ENCODE peak calls at places on chromosome 16, in eight cellular contexts. One of them, this sample, is unnamed.

GRCh38 chr16:57373117-57373947 is 1.0 kb downstream of the CX3CL1 start:
- DNase-seq in GM12878: no peak
- DNase-seq in HCT116: no peak
- DNase-seq in endothelial cell of umbilical vein: no peak
- DNase-seq in transverse colon: no peak
- DNase-seq in stomach: no peak
- DNase-seq in GM23338: no peak
- DNase-seq in HepG2: peak
- DNase-seq in this sample: no peak

GRCh38 chr16:67528222-67528869 is at the start of gene RIPOR1:
- DNase-seq in HepG2: peak
- DNase-seq in GM23338: peak
- DNase-seq in transverse colon: peak
- DNase-seq in HCT116: no peak
- DNase-seq in stomach: peak
- DNase-seq in endothelial cell of umbilical vein: peak
- DNase-seq in GM12878: no peak
- DNase-seq in this sample: no peak

GRCh38 chr16:64417711-64418227 is 704.1 kb downstream of the CDH11 start:
- DNase-seq in GM23338: no peak
- DNase-seq in HCT116: no peak
- DNase-seq in stomach: no peak
- DNase-seq in transverse colon: no peak
- DNase-seq in HepG2: no peak
- DNase-seq in endothelial cell of umbilical vein: peak
- DNase-seq in GM12878: no peak
- DNase-seq in this sample: no peak

GRCh38 chr16:55622930-55623561 is 32.7 kb upstream of the SLC6A2 start:
- DNase-seq in HepG2: peak
- DNase-seq in stomach: no peak
- DNase-seq in GM12878: no peak
- DNase-seq in HCT116: peak
- DNase-seq in transverse colon: no peak
- DNase-seq in GM23338: peak
- DNase-seq in endothelial cell of umbilical vein: no peak
- DNase-seq in this sample: no peak

GRCh38 chr16:13093676-13094075 is 192.3 kb downstream of the SHISA9 start:
- DNase-seq in stomach: no peak
- DNase-seq in endothelial cell of umbilical vein: no peak
- DNase-seq in HepG2: no peak
- DNase-seq in HCT116: no peak
- DNase-seq in transverse colon: no peak
- DNase-seq in GM12878: no peak
- DNase-seq in GM23338: peak
- DNase-seq in this sample: no peak

GRCh38 chr16:85649978-85650863 is 37.1 kb downstream of the GSE1 start:
- DNase-seq in endothelial cell of umbilical vein: no peak
- DNase-seq in transverse colon: no peak
- DNase-seq in GM23338: no peak
- DNase-seq in stomach: no peak
- DNase-seq in HCT116: no peak
- DNase-seq in GM12878: no peak
- DNase-seq in HepG2: no peak
- DNase-seq in this sample: no peak

GRCh38 chr16:85416267-85417109 is 196.6 kb upstream of the GSE1 start:
- DNase-seq in GM12878: no peak
- DNase-seq in GM23338: peak
- DNase-seq in endothelial cell of umbilical vein: no peak
- DNase-seq in HCT116: peak
- DNase-seq in HepG2: peak
- DNase-seq in stomach: peak
- DNase-seq in transverse colon: peak
- DNase-seq in this sample: peak

GRCh38 chr16:57138281-57138935 is 46.0 kb downstream of the CPNE2 start:
- DNase-seq in HepG2: no peak
- DNase-seq in transverse colon: no peak
- DNase-seq in HCT116: no peak
- DNase-seq in GM23338: no peak
- DNase-seq in endothelial cell of umbilical vein: no peak
- DNase-seq in GM12878: no peak
- DNase-seq in stomach: no peak
- DNase-seq in this sample: no peak

GRCh38 chr16:54291981-54292487 is 5.4 kb upstream of the IRX3 start:
- DNase-seq in GM12878: no peak
- DNase-seq in stomach: no peak
- DNase-seq in HepG2: no peak
- DNase-seq in GM23338: peak
- DNase-seq in endothelial cell of umbilical vein: no peak
- DNase-seq in HCT116: no peak
- DNase-seq in transverse colon: no peak
- DNase-seq in this sample: no peak

GRCh38 chr16:54289242-54290051 is 2.9 kb upstream of the IRX3 start:
- DNase-seq in GM12878: no peak
- DNase-seq in stomach: no peak
- DNase-seq in GM23338: peak
- DNase-seq in endothelial cell of umbilical vein: no peak
- DNase-seq in HepG2: no peak
- DNase-seq in transverse colon: no peak
- DNase-seq in HCT116: no peak
- DNase-seq in this sample: no peak

GRCh38 chr16:54288592-54289241 is 2.1 kb upstream of the IRX3 start:
- DNase-seq in transverse colon: no peak
- DNase-seq in endothelial cell of umbilical vein: no peak
- DNase-seq in HepG2: no peak
- DNase-seq in stomach: no peak
- DNase-seq in GM12878: no peak
- DNase-seq in GM23338: peak
- DNase-seq in HCT116: no peak
- DNase-seq in this sample: no peak

GRCh38 chr16:54291107-54291980 is 4.8 kb upstream of the IRX3 start:
- DNase-seq in stomach: no peak
- DNase-seq in HepG2: no peak
- DNase-seq in GM12878: no peak
- DNase-seq in endothelial cell of umbilical vein: no peak
- DNase-seq in transverse colon: no peak
- DNase-seq in HCT116: no peak
- DNase-seq in GM23338: peak
- DNase-seq in this sample: no peak

GRCh38 chr16:54290203-54291106 is 3.9 kb upstream of the IRX3 start:
- DNase-seq in endothelial cell of umbilical vein: no peak
- DNase-seq in transverse colon: no peak
- DNase-seq in HepG2: no peak
- DNase-seq in stomach: no peak
- DNase-seq in GM23338: peak
- DNase-seq in HCT116: no peak
- DNase-seq in GM12878: no peak
- DNase-seq in this sample: no peak
- H3K4me3 ChIP-seq in endothelial cell of umbilical vein: no peak
- H3K4me3 ChIP-seq in transverse colon: no peak
- H3K4me3 ChIP-seq in HepG2: no peak
- H3K4me3 ChIP-seq in stomach: no peak
- H3K4me3 ChIP-seq in GM23338: peak
- H3K4me3 ChIP-seq in HCT116: no peak
- H3K4me3 ChIP-seq in GM12878: no peak
- H3K4me3 ChIP-seq in this sample: no peak

GRCh38 chr16:66300037-66300436 is 66.5 kb upstream of the CDH5 start:
- DNase-seq in HCT116: no peak
- DNase-seq in stomach: no peak
- DNase-seq in HepG2: no peak
- DNase-seq in transverse colon: no peak
- DNase-seq in GM12878: no peak
- DNase-seq in endothelial cell of umbilical vein: no peak
- DNase-seq in GM23338: no peak
- DNase-seq in this sample: no peak
- TF ChIP-seq POLR2AphosphoS5 in HCT116: no peak
- TF ChIP-seq POLR2AphosphoS5 in stomach: no peak
- TF ChIP-seq POLR2AphosphoS5 in HepG2: no peak
- TF ChIP-seq POLR2AphosphoS5 in transverse colon: no peak
- TF ChIP-seq POLR2AphosphoS5 in GM12878: no peak
- TF ChIP-seq POLR2AphosphoS5 in endothelial cell of umbilical vein: no peak
- TF ChIP-seq POLR2AphosphoS5 in GM23338: no peak
- TF ChIP-seq POLR2AphosphoS5 in this sample: no peak

GRCh38 chr16:53518550-53519416 is 15.8 kb upstream of the AKTIP start:
- DNase-seq in GM12878: peak
- DNase-seq in HCT116: no peak
- DNase-seq in stomach: peak
- DNase-seq in GM23338: no peak
- DNase-seq in HepG2: no peak
- DNase-seq in transverse colon: peak
- DNase-seq in endothelial cell of umbilical vein: peak
- DNase-seq in this sample: peak
- H3K4me3 ChIP-seq in GM12878: peak
- H3K4me3 ChIP-seq in HCT116: no peak
- H3K4me3 ChIP-seq in stomach: no peak
- H3K4me3 ChIP-seq in GM23338: no peak
- H3K4me3 ChIP-seq in HepG2: no peak
- H3K4me3 ChIP-seq in transverse colon: no peak
- H3K4me3 ChIP-seq in endothelial cell of umbilical vein: peak
- H3K4me3 ChIP-seq in this sample: no peak

GRCh38 chr16:4787627-4788482 is at the start of gene SEPTIN12:
- DNase-seq in HCT116: no peak
- DNase-seq in GM12878: no peak
- DNase-seq in GM23338: peak
- DNase-seq in transverse colon: no peak
- DNase-seq in endothelial cell of umbilical vein: no peak
- DNase-seq in stomach: no peak
- DNase-seq in HepG2: no peak
- DNase-seq in this sample: no peak
- TF ChIP-seq POLR2AphosphoS5 in HCT116: no peak
- TF ChIP-seq POLR2AphosphoS5 in GM12878: no peak
- TF ChIP-seq POLR2AphosphoS5 in GM23338: no peak
- TF ChIP-seq POLR2AphosphoS5 in transverse colon: no peak
- TF ChIP-seq POLR2AphosphoS5 in endothelial cell of umbilical vein: no peak
- TF ChIP-seq POLR2AphosphoS5 in stomach: no peak
- TF ChIP-seq POLR2AphosphoS5 in HepG2: no peak
- TF ChIP-seq POLR2AphosphoS5 in this sample: no peak